ENCODE peak calls at places on chromosomes 5 and 9, in six cellular contexts. N is H1, M is neural crest cell, W is PC-3, B is cardiac muscle cell, A is MCF 10A. D is an unnamed sample.

GRCh38 chr9:108776920-108777650 is 78.7 kb downstream of the ACTL7B start:
- DNase-seq in N (no peak), M (no peak), W (peak), B (no peak), A (peak), D (peak)

GRCh38 chr5:159764283-159764927 is 151.9 kb upstream of the ADRA1B start:
- DNase-seq in N (no peak), M (no peak), W (peak), B (no peak), A (peak), D (peak)

GRCh38 chr5:758698-759053 is 25.9 kb downstream of the ZDHHC11B start:
- DNase-seq in N (no peak), M (no peak), W (no peak), B (no peak), A (no peak), D (no peak)

GRCh38 chr5:75463726-75464125 is 47.7 kb downstream of the CERT1 start:
- DNase-seq in N (no peak), M (no peak), W (peak), B (no peak), A (peak), D (peak)

GRCh38 chr5:172758077-172758835 is 12.7 kb downstream of the DUSP1 start:
- DNase-seq in N (no peak), M (no peak), W (peak), B (no peak), A (peak), D (peak)

GRCh38 chr5:139565411-139566305 is 4.5 kb downstream of the UBE2D2 start:
- DNase-seq in N (no peak), M (no peak), W (no peak), B (peak), A (no peak), D (no peak)

GRCh38 chr9:114287001-114287762 is 35.7 kb upstream of the ORM1 start:
- DNase-seq in N (peak), M (no peak), W (no peak), B (no peak), A (no peak), D (no peak)

GRCh38 chr5:106415541-106415940 is 1255.2 kb downstream of the EFNA5 start:
- DNase-seq in N (no peak), M (no peak), W (peak), B (no peak), A (peak), D (peak)

GRCh38 chr5:75510417-75510835 is 1.0 kb downstream of the CERT1 start:
- DNase-seq in N (no peak), M (no peak), W (peak), B (peak), A (peak), D (peak)